ENCODE peak calls at places on chromosomes 7 and 10, in nine cellular contexts. S is MM.1S, Y is neural crest cell, Z is left lung, U is frontal cortex, Q is putamen, F is tibial artery, J is NCI-H2107, H is pancreas. P is an unnamed sample.

GRCh38 chr10:4766449-4766848 is 59.6 kb upstream of the AKR1E2 start:
- DNase-seq in S (no peak), Y (no peak), Z (no peak), U (no peak), Q (no peak), F (no peak), J (no peak), H (no peak), P (no peak)

GRCh38 chr7:148330822-148331221 is 259.7 kb upstream of the C7orf33 start:
- DNase-seq in S (no peak), Y (no peak), Z (no peak), U (no peak), Q (no peak), F (no peak), J (no peak), H (no peak), P (no peak)

GRCh38 chr7:123366991-123367390 is 167.2 kb upstream of the SLC13A1 start:
- DNase-seq in S (no peak), Y (no peak), Z (no peak), U (no peak), Q (no peak), F (no peak), J (no peak), H (no peak), P (no peak)

GRCh38 chr10:110387983-110388681 is 83.4 kb upstream of the SMNDC1 start:
- DNase-seq in S (peak; percentile 67), Y (no peak), Z (no peak), U (no peak), Q (no peak), F (no peak), J (no peak), H (no peak), P (no peak)

GRCh38 chr10:71911296-71911954 is 52.8 kb upstream of the CHST3 start:
- DNase-seq in S (no peak), Y (no peak), Z (no peak), U (no peak), Q (no peak), F (no peak), J (no peak), H (no peak), P (no peak)

GRCh38 chr7:98771519-98772241 is 98.1 kb downstream of the TMEM130 start:
- DNase-seq in S (peak; percentile 69), Y (peak; percentile 9), Z (peak; percentile 73), U (no peak), Q (no peak), F (peak; percentile 48), J (no peak), H (no peak), P (no peak)

GRCh38 chr7:84865560-84865959 is 321.3 kb downstream of the SEMA3D start:
- DNase-seq in S (no peak), Y (no peak), Z (no peak), U (no peak), Q (no peak), F (no peak), J (no peak), H (no peak), P (no peak)

GRCh38 chr10:72243822-72244437 is 27.9 kb upstream of the ASCC1 start:
- DNase-seq in S (no peak), Y (no peak), Z (peak; percentile 45), U (no peak), Q (no peak), F (peak; percentile 92), J (no peak), H (no peak), P (peak; percentile 68)

GRCh38 chr7:47343056-47343455 is 238.9 kb downstream of the TNS3 start:
- DNase-seq in S (no peak), Y (no peak), Z (no peak), U (no peak), Q (no peak), F (no peak), J (no peak), H (no peak), P (no peak)

GRCh38 chr10:86536294-86536861 is 14.8 kb upstream of the WAPL start:
- DNase-seq in S (no peak), Y (no peak), Z (no peak), U (no peak), Q (no peak), F (no peak), J (no peak), H (no peak), P (no peak)

GRCh38 chr10:72615985-72616384 is 9.9 kb downstream of the MICU1 start:
- DNase-seq in S (no peak), Y (no peak), Z (no peak), U (no peak), Q (no peak), F (no peak), J (no peak), H (no peak), P (no peak)

GRCh38 chr7:116177009-116177408 is 33.3 kb upstream of the TES start:
- DNase-seq in S (no peak), Y (no peak), Z (no peak), U (no peak), Q (no peak), F (no peak), J (no peak), H (no peak), P (no peak)

GRCh38 chr7:95549818-95550529 is 46.3 kb downstream of the PDK4 start:
- DNase-seq in S (no peak), Y (no peak), Z (peak; percentile 79), U (peak; percentile 73), Q (peak; percentile 85), F (peak; percentile 99), J (peak; percentile 31), H (peak; percentile 81), P (peak; percentile 88)

GRCh38 chr10:28679941-28680752 is 2.8 kb downstream of the BAMBI start:
- DNase-seq in S (no peak), Y (no peak), Z (no peak), U (no peak), Q (no peak), F (no peak), J (no peak), H (no peak), P (no peak)

GRCh38 chr10:96377816-96378294 is 19.1 kb upstream of the OPALIN start:
- DNase-seq in S (no peak), Y (no peak), Z (no peak), U (no peak), Q (no peak), F (no peak), J (no peak), H (no peak), P (no peak)

GRCh38 chr10:43970747-43971146 is 322.1 kb upstream of the ZNF32 start:
- DNase-seq in S (no peak), Y (no peak), Z (no peak), U (no peak), Q (no peak), F (no peak), J (no peak), H (no peak), P (no peak)

GRCh38 chr7:39891879-39892278 is 58.2 kb upstream of the CDK13 start:
- DNase-seq in S (no peak), Y (no peak), Z (no peak), U (no peak), Q (no peak), F (no peak), J (no peak), H (no peak), P (no peak)

GRCh38 chr7:16918288-16918895 is 36.6 kb upstream of the AGR3 start:
- DNase-seq in S (peak; percentile 52), Y (peak; percentile 57), Z (no peak), U (peak; percentile 19), Q (peak; percentile 19), F (no peak), J (peak; percentile 21), H (no peak), P (no peak)

GRCh38 chr7:106425017-106425719 is 140.4 kb upstream of the NAMPT start:
- DNase-seq in S (no peak), Y (no peak), Z (peak; percentile 83), U (peak; percentile 40), Q (peak; percentile 24), F (peak; percentile 90), J (peak; percentile 62), H (no peak), P (peak; percentile 71)